ENCODE peak calls at places on chromosomes 6 and 20, in ten cellular contexts. T is HepG2, E is endothelial cell of umbilical vein, M is GM12878, X is HCT116, H is transverse colon, G is prostate gland, A is esophagus muscularis mucosa, W is breast epithelium, K is suprapubic skin. B is an unnamed sample. For H3K27me3, the result is how much of the 10 kb centered on the place peaks cover.

GRCh38 chr20:50266293-50267040 is 75.8 kb downstream of the CEBPB start:
- DNase-seq in H (no peak), T (no peak), G (no peak), A (no peak), E (no peak), X (no peak), W (no peak), K (no peak), M (no peak), B (no peak)

GRCh38 chr6:25340854-25341552 is 61.8 kb downstream of the CARMIL1 start:
- DNase-seq in M (no peak), H (no peak), K (no peak), E (no peak), X (no peak), A (no peak), T (no peak), G (no peak), W (no peak), B (no peak)

GRCh38 chr6:36068603-36069002 is 41.0 kb downstream of the MAPK14 start:
- DNase-seq in W (no peak), G (no peak), X (no peak), A (no peak), E (no peak), K (no peak), T (no peak), M (no peak), H (no peak), B (no peak)

GRCh38 chr20:1225729-1226313 is at the start of gene RAD21L1:
- DNase-seq in W (peak), G (peak), A (peak), K (peak), X (peak), E (peak), H (peak), M (no peak), T (no peak), B (no peak)

GRCh38 chr6:127481628-127482027 is 22.4 kb upstream of the KIAA0408 start:
- DNase-seq in A (no peak), E (peak), M (no peak), T (no peak), H (no peak), W (no peak), K (no peak), X (no peak), G (no peak), B (no peak)

GRCh38 chr20:47713941-47714450 is 71.3 kb downstream of the SULF2 start:
- DNase-seq in K (no peak), W (no peak), T (peak), H (no peak), E (no peak), G (no peak), X (no peak), A (no peak), M (no peak), B (no peak)

GRCh38 chr20:13995086-13995665 is at the start of gene MACROD2:
- DNase-seq in A (no peak), W (peak), H (peak), X (peak), K (peak), E (peak), M (no peak), G (peak), T (peak), B (peak)

GRCh38 chr20:20367681-20368413 is at the start of gene INSM1:
- DNase-seq in M (no peak), H (no peak), X (no peak), T (no peak), A (no peak), G (no peak), E (no peak), W (no peak), K (no peak), B (no peak)

GRCh38 chr6:104418839-104419238 is 440.9 kb downstream of the HACE1 start:
- DNase-seq in E (no peak), X (no peak), K (no peak), A (no peak), M (no peak), H (no peak), T (no peak), G (no peak), W (no peak), B (no peak)

GRCh38 chr6:12363651-12364381 is 73.7 kb downstream of the EDN1 start:
- DNase-seq in W (no peak), G (no peak), H (peak), M (peak), E (no peak), X (no peak), A (no peak), T (peak), K (no peak), B (no peak)

GRCh38 chr6:147161974-147162495 is 42.2 kb upstream of the STXBP5 start:
- DNase-seq in M (no peak), K (no peak), W (no peak), H (peak), X (no peak), E (peak), G (no peak), T (no peak), A (no peak), B (no peak)

GRCh38 chr6:111711476-111711875 is 105.8 kb upstream of the TRAF3IP2 start:
- DNase-seq in A (no peak), T (no peak), E (peak), M (no peak), W (no peak), G (no peak), X (no peak), H (peak), K (no peak), B (no peak)

GRCh38 chr6:107784669-107785068 is 39.4 kb downstream of the SCML4 start:
- DNase-seq in T (no peak), X (no peak), K (no peak), W (no peak), A (no peak), E (no peak), H (no peak), M (no peak), G (no peak), B (no peak)

GRCh38 chr6:159665868-159666635 is 27.0 kb downstream of the SOD2 start:
- DNase-seq in A (no peak), W (no peak), G (no peak), K (no peak), X (no peak), H (no peak), M (no peak), T (no peak), E (no peak), B (no peak)

GRCh38 chr6:151652338-151652737 is 155.1 kb upstream of the ESR1 start:
- DNase-seq in W (no peak), E (no peak), M (no peak), K (no peak), A (no peak), H (no peak), X (no peak), T (peak), G (no peak), B (no peak)

GRCh38 chr6:6390849-6391602 is 70.6 kb upstream of the F13A1 start:
- DNase-seq in E (no peak), A (no peak), H (no peak), M (peak), X (no peak), W (no peak), T (no peak), K (no peak), G (no peak), B (no peak)

GRCh38 chr20:35478804-35479472 is 23.5 kb downstream of the CEP250 start:
- DNase-seq in A (no peak), K (no peak), G (no peak), E (no peak), H (peak), W (no peak), T (peak), M (no peak), X (no peak), B (no peak)

GRCh38 chr6:156948807-156949206 is 171.6 kb downstream of the ARID1B start:
- DNase-seq in H (no peak), X (peak), E (peak), G (no peak), A (no peak), M (no peak), K (no peak), W (no peak), T (no peak), B (no peak)

GRCh38 chr6:149429427-149430360 is 29.6 kb downstream of the SUMO4 start:
- DNase-seq in A (peak), K (no peak), E (no peak), W (no peak), G (no peak), H (no peak), X (no peak), M (no peak), T (no peak), B (no peak)

GRCh38 chr6:168515376-168515775 is 74.4 kb downstream of the SMOC2 start:
- DNase-seq in K (no peak), E (no peak), A (no peak), X (no peak), G (no peak), W (no peak), H (no peak), T (no peak), M (no peak), B (no peak)

GRCh38 chr20:61570796-61571195 is 318.7 kb downstream of the CDH4 start:
- DNase-seq in H (no peak), W (no peak), M (no peak), T (no peak), K (no peak), A (no peak), E (no peak), X (no peak), G (no peak), B (no peak)

GRCh38 chr20:17786221-17786718 is 86.5 kb downstream of the BANF2 start:
- DNase-seq in X (no peak), H (no peak), E (peak), M (no peak), G (no peak), K (peak), T (no peak), A (no peak), W (no peak), B (no peak)

GRCh38 chr20:34215711-34216381 is 25.4 kb upstream of the ASIP start:
- DNase-seq in A (peak), X (peak), T (peak), W (peak), K (peak), G (peak), E (peak), H (peak), M (no peak), B (no peak)

GRCh38 chr6:47672816-47673215 is 25.6 kb upstream of the ADGRF4 start:
- DNase-seq in T (no peak), G (no peak), X (no peak), K (no peak), H (no peak), A (peak), E (no peak), M (no peak), W (no peak), B (no peak)

GRCh38 chr6:47420394-47421371 is 56.9 kb upstream of the CD2AP start:
- DNase-seq in T (no peak), E (peak), W (no peak), G (no peak), X (no peak), M (no peak), H (no peak), A (no peak), K (no peak), B (no peak)

GRCh38 chr20:34637245-34638185 is 39.4 kb downstream of the PIGU start:
- DNase-seq in G (no peak), E (no peak), H (no peak), T (peak), W (no peak), K (no peak), M (no peak), A (no peak), X (no peak), B (no peak)

GRCh38 chr20:12072945-12073245 is 155.2 kb downstream of the BTBD3 start:
- DNase-seq in T (no peak), K (no peak), E (no peak), H (no peak), X (no peak), G (no peak), M (no peak), W (no peak), A (no peak), B (no peak)

GRCh38 chr6:28544211-28544610 is 18.5 kb downstream of the GPX5 start:
- DNase-seq in A (no peak), H (no peak), E (no peak), T (no peak), K (no peak), G (no peak), M (no peak), W (no peak), X (no peak), B (no peak)

DNA sequence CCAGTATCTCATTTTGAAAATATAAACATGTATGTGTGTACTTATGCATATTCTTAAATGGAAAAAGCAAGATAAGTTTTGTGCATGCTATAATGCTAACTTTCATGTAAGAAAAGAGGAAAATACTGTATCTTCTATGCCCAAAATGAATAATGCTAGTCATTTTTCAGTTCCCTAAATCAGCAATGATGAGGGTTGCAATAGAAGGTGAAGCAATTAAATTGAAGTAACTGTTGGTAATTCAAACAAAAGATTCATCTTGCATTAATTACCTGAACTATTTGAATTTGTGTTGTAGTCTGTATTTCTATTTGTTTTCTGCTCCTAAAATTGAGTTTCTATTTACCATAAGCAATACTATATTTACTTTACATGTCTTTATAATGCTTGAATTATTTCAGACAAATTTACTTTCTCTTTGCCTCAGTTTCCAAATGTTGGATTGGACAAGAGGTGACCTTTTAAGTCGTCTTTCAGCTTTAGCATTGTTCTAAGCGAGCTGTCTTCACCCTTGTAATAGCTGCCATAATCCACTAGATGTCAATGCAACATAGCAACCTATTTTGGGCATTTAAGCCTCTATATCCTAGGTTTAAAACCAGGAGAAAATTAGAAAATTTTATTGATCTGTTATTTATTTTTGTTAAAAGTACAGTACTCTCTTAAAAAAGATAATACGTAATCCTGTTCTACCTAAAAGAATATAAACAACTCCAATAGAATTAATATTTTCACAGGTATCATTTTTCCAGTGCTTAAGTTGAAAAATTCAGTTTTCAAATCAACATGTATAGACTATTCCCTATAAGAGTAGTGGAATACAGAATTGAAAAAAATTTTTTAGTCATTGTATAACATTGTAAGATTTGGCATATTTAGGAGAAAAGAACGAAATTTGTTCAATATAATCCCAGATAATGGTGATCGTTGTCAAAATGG is 52.3 kb upstream of the IFNGR1 start:
- DNase-seq in H (no peak), X (peak), K (no peak), M (no peak), T (peak), G (peak), W (no peak), A (no peak), E (peak), B (no peak)
- TF ChIP-seq POLR2AphosphoS5 in H (no peak), X (no peak), K (no peak), M (no peak), T (no peak), G (peak), W (no peak), A (no peak), E (no peak), B (no peak)

DNA sequence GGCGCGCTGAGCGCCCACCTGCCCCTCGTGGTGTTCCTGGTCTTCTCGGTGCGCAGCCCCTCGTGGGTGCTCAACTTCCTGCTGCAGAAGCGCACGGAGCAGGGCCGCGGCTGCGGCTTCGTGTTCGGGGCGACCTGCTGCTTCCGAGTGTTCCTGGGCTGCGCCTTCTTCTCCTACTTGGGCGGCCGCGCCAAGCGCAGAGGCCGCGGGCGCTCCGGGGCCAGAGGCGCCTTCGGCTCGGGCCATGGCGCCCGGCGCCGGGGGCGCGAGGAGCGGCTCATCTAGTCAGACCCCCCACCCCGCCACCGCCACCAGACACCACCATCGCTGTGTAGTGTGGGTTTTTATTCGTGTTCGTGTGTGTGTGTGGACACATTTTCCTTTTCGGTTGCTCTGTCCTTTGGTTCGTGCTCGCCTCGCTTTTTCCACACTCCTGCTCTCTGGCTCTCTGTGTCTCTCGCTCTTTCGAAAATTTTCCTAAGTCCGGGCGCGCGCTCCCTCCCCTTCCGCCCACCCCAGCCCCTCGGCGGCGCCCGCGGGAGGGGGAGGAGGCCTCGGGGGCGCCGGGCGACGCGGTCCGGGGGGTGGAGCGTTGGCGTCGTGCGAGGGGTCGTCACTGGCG is 38.0 kb downstream of the GNAS start:
- DNase-seq in H (peak), T (peak), G (peak), K (peak), X (no peak), E (peak), W (peak), M (no peak), A (no peak), B (peak)
- TF ChIP-seq POLR2A in H (peak), T (peak), G (peak), K (no peak), X (peak), E (peak), W (no peak), M (peak), A (peak), B (no peak)

GRCh38 chr20:62970307-62971210 is 18.1 kb downstream of the SLC17A9 start:
- DNase-seq in H (no peak), X (no peak), T (no peak), M (no peak), K (no peak), E (no peak), G (no peak), A (no peak), W (no peak), B (no peak)

GRCh38 chr20:62971211-62971949 is 18.9 kb downstream of the SLC17A9 start:
- DNase-seq in E (no peak), M (no peak), T (no peak), G (no peak), H (no peak), K (no peak), W (no peak), A (no peak), X (no peak), B (no peak)

GRCh38 chr20:62973033-62973745 is 20.7 kb downstream of the SLC17A9 start:
- DNase-seq in T (no peak), W (no peak), X (no peak), G (no peak), A (no peak), M (no peak), K (no peak), E (no peak), H (no peak), B (no peak)

GRCh38 chr20:62969939-62970306 is 17.4 kb downstream of the SLC17A9 start:
- DNase-seq in M (no peak), W (no peak), K (no peak), G (no peak), X (no peak), A (no peak), H (no peak), T (peak), E (no peak), B (no peak)

DNA sequence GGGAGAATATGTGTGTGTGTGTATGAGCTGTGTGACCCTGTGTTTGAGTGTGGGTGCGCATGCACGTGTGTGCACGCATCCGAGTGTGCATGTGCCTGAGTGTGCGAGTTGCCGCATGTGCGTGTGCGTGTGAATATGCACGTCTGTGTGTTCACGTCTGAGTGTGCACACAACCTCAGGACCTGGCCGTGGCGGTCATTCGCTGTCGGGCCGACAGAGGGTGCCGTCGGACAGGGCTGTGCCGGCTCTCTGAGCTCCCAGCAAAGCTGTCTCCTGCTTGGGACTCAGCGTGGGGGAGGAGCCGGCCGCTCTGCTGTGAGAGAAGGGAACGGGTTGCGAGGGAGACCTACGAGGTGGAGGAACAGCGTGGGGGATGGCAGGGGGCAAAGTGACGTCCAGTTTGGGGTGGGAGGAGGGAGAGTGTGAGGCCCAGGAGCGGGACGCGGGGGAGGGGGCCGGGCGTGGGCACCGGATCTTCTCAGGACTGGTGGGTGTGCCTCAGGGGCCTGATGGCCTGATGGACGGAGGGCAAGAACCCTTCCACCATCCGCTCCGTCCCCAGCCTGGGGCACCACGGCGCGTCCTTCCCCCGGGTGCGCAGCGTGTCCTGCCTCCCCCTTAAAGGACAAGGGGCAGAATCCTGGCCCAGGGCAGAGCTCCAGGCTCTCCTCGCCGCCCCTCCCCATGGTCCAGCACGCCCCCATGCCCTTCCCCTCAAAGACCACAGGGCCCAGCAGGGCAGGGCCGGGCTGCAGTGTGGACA is 19.9 kb downstream of the SLC17A9 start:
- DNase-seq in G (peak), W (peak), E (peak), K (peak), A (peak), X (peak), M (peak), T (peak), H (peak), B (no peak)
- H3K27me3 ChIP-seq in G (under half), W (under half), E (under half), K (half or more), A (half or more), X (under half), M (under half), T (under half), H (half or more), B (under half)

GRCh38 chr6:50958148-50958547 is 139.5 kb downstream of the TFAP2B start:
- DNase-seq in H (no peak), W (no peak), M (no peak), G (no peak), T (no peak), K (no peak), E (no peak), X (no peak), A (no peak), B (no peak)

GRCh38 chr6:50962213-50962759 is 143.6 kb downstream of the TFAP2B start:
- DNase-seq in K (no peak), H (no peak), E (no peak), W (no peak), T (no peak), M (no peak), G (no peak), A (no peak), X (no peak), B (no peak)

GRCh38 chr6:50956014-50956413 is 137.3 kb downstream of the TFAP2B start:
- DNase-seq in H (no peak), K (no peak), T (no peak), M (no peak), A (no peak), W (no peak), X (no peak), G (no peak), E (no peak), B (no peak)

DNA sequence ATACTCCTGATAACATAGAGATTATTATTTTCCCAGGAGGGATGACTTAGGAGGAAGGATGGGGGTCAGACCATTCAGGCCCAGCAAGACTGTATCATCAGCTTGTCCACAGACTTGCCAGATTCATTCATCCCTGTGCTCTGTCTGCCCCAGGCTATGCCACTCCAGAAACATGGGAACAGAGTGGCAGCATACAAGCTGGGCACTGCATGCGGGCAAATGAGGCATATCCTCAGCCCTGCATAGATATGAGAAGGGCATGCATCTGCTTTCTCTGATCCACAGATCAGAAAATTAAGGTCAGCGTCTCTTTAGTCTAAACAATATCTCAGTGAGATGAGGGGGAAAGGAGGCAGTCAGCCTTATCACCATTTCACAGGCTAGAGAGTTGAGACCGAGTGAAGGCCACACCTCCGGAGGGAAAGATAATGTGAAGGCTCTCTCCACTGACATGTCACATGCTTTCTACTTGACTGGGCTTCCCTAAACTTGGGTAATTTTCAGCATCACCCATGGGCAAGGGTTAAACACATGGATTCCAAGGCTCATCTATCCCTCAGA is 140.5 kb downstream of the TFAP2B start:
- DNase-seq in A (no peak), H (no peak), G (no peak), M (no peak), X (no peak), W (no peak), T (no peak), K (no peak), E (no peak), B (no peak)
- TF ChIP-seq POLR2AphosphoS5 in A (no peak), H (no peak), G (no peak), M (no peak), X (no peak), W (no peak), T (no peak), K (no peak), E (no peak), B (no peak)